ENCODE peak calls at places on chromosomes 11 and 22, in five cellular contexts. One of them, this sample, is unnamed.

GRCh38 chr11:13368041-13368446 is 90.5 kb downstream of the BMAL1 start:
- DNase-seq in esophagus squamous epithelium: no peak
- DNase-seq in mesothelial cell of epicardium: no peak
- DNase-seq in IMR-90: peak; percentile 55
- DNase-seq in kidney: no peak
- DNase-seq in this sample: no peak

GRCh38 chr11:14381968-14382367 is 23.0 kb upstream of the RRAS2 start:
- DNase-seq in IMR-90: no peak
- DNase-seq in esophagus squamous epithelium: no peak
- DNase-seq in mesothelial cell of epicardium: no peak
- DNase-seq in kidney: no peak
- DNase-seq in this sample: no peak

GRCh38 chr11:132054822-132055221 is 684.4 kb downstream of the NTM start:
- DNase-seq in esophagus squamous epithelium: no peak
- DNase-seq in IMR-90: peak; percentile 89
- DNase-seq in mesothelial cell of epicardium: no peak
- DNase-seq in kidney: no peak
- DNase-seq in this sample: no peak

GRCh38 chr11:12148466-12148865 is 38.1 kb downstream of the MICAL2 start:
- DNase-seq in IMR-90: no peak
- DNase-seq in kidney: no peak
- DNase-seq in mesothelial cell of epicardium: no peak
- DNase-seq in esophagus squamous epithelium: no peak
- DNase-seq in this sample: no peak

GRCh38 chr11:27945323-27945722 is 162.6 kb downstream of the KIF18A start:
- DNase-seq in esophagus squamous epithelium: no peak
- DNase-seq in mesothelial cell of epicardium: no peak
- DNase-seq in IMR-90: no peak
- DNase-seq in kidney: no peak
- DNase-seq in this sample: no peak

GRCh38 chr22:27984001-27984695 is 65.1 kb upstream of the PITPNB start:
- DNase-seq in IMR-90: no peak
- DNase-seq in esophagus squamous epithelium: no peak
- DNase-seq in mesothelial cell of epicardium: no peak
- DNase-seq in kidney: no peak
- DNase-seq in this sample: no peak

GRCh38 chr11:3000032-3000961 is 8.2 kb upstream of the NAP1L4 start:
- DNase-seq in mesothelial cell of epicardium: peak; percentile 56
- DNase-seq in kidney: peak; percentile 95
- DNase-seq in esophagus squamous epithelium: no peak
- DNase-seq in IMR-90: peak; percentile 60
- DNase-seq in this sample: peak; percentile 97

GRCh38 chr11:125082611-125083311 is 19.7 kb downstream of the SLC37A2 start:
- DNase-seq in esophagus squamous epithelium: no peak
- DNase-seq in IMR-90: peak; percentile 88
- DNase-seq in mesothelial cell of epicardium: no peak
- DNase-seq in kidney: no peak
- DNase-seq in this sample: no peak

GRCh38 chr22:39308614-39309363 is 10.6 kb downstream of the RPL3 start:
- DNase-seq in mesothelial cell of epicardium: no peak
- DNase-seq in IMR-90: peak; percentile 96
- DNase-seq in kidney: no peak
- DNase-seq in esophagus squamous epithelium: no peak
- DNase-seq in this sample: no peak

GRCh38 chr11:6594142-6594768 is 9.2 kb downstream of the RRP8 start:
- DNase-seq in mesothelial cell of epicardium: no peak
- DNase-seq in IMR-90: no peak
- DNase-seq in kidney: no peak
- DNase-seq in esophagus squamous epithelium: no peak
- DNase-seq in this sample: no peak

GRCh38 chr11:122690292-122690691 is 34.8 kb downstream of the UBASH3B start:
- DNase-seq in esophagus squamous epithelium: no peak
- DNase-seq in IMR-90: no peak
- DNase-seq in mesothelial cell of epicardium: no peak
- DNase-seq in kidney: no peak
- DNase-seq in this sample: no peak

GRCh38 chr11:12813371-12814225 is 139.4 kb downstream of the TEAD1 start:
- DNase-seq in mesothelial cell of epicardium: no peak
- DNase-seq in kidney: peak; percentile 73
- DNase-seq in IMR-90: peak; percentile 88
- DNase-seq in esophagus squamous epithelium: no peak
- DNase-seq in this sample: no peak

GRCh38 chr22:36386900-36387663 is 685 bp downstream of the MYH9 start:
- DNase-seq in esophagus squamous epithelium: no peak
- DNase-seq in IMR-90: no peak
- DNase-seq in kidney: peak; percentile 93
- DNase-seq in mesothelial cell of epicardium: peak; percentile 53
- DNase-seq in this sample: peak; percentile 12

GRCh38 chr11:74008373-74009229 is at the start of gene UCP3:
- DNase-seq in esophagus squamous epithelium: no peak
- DNase-seq in mesothelial cell of epicardium: no peak
- DNase-seq in kidney: no peak
- DNase-seq in IMR-90: no peak
- DNase-seq in this sample: no peak

GRCh38 chr11:66045177-66045639 is 3.8 kb downstream of the GAL3ST3 start:
- DNase-seq in esophagus squamous epithelium: no peak
- DNase-seq in kidney: peak; percentile 90
- DNase-seq in mesothelial cell of epicardium: peak; percentile 91
- DNase-seq in IMR-90: peak; percentile 70
- DNase-seq in this sample: peak; percentile 79

GRCh38 chr22:24434472-24435322 is 7.3 kb downstream of the ADORA2A start:
- DNase-seq in IMR-90: no peak
- DNase-seq in kidney: peak; percentile 87
- DNase-seq in esophagus squamous epithelium: peak; percentile 44
- DNase-seq in mesothelial cell of epicardium: no peak
- DNase-seq in this sample: peak; percentile 29

GRCh38 chr11:18368236-18368635 is 26.1 kb upstream of the LDHA start:
- DNase-seq in esophagus squamous epithelium: no peak
- DNase-seq in IMR-90: peak; percentile 69
- DNase-seq in mesothelial cell of epicardium: no peak
- DNase-seq in kidney: no peak
- DNase-seq in this sample: no peak

GRCh38 chr11:78221396-78222315 is 32.9 kb downstream of the USP35 start:
- DNase-seq in IMR-90: no peak
- DNase-seq in kidney: no peak
- DNase-seq in esophagus squamous epithelium: no peak
- DNase-seq in mesothelial cell of epicardium: no peak
- DNase-seq in this sample: no peak

GRCh38 chr11:92322225-92322624 is 97.6 kb downstream of the FAT3 start:
- DNase-seq in IMR-90: peak; percentile 42
- DNase-seq in mesothelial cell of epicardium: no peak
- DNase-seq in kidney: no peak
- DNase-seq in esophagus squamous epithelium: no peak
- DNase-seq in this sample: no peak

GRCh38 chr22:31102441-31103081 is 4.8 kb downstream of the SELENOM start:
- DNase-seq in IMR-90: peak; percentile 98
- DNase-seq in esophagus squamous epithelium: no peak
- DNase-seq in kidney: peak; percentile 91
- DNase-seq in mesothelial cell of epicardium: no peak
- DNase-seq in this sample: no peak

GRCh38 chr11:101456812-101457211 is 127.0 kb downstream of the TRPC6 start:
- DNase-seq in mesothelial cell of epicardium: no peak
- DNase-seq in IMR-90: peak; percentile 52
- DNase-seq in esophagus squamous epithelium: no peak
- DNase-seq in kidney: no peak
- DNase-seq in this sample: no peak

GRCh38 chr11:121194731-121195596 is 93.9 kb downstream of the TECTA start:
- DNase-seq in IMR-90: peak; percentile 64
- DNase-seq in esophagus squamous epithelium: no peak
- DNase-seq in mesothelial cell of epicardium: peak; percentile 58
- DNase-seq in kidney: no peak
- DNase-seq in this sample: peak; percentile 30
- TF ChIP-seq CTCF in IMR-90: peak; percentile 74
- TF ChIP-seq CTCF in esophagus squamous epithelium: peak; percentile 84
- TF ChIP-seq CTCF in mesothelial cell of epicardium: peak; percentile 99
- TF ChIP-seq CTCF in kidney: peak; percentile 77
- TF ChIP-seq CTCF in this sample: peak; percentile 90

DNA sequence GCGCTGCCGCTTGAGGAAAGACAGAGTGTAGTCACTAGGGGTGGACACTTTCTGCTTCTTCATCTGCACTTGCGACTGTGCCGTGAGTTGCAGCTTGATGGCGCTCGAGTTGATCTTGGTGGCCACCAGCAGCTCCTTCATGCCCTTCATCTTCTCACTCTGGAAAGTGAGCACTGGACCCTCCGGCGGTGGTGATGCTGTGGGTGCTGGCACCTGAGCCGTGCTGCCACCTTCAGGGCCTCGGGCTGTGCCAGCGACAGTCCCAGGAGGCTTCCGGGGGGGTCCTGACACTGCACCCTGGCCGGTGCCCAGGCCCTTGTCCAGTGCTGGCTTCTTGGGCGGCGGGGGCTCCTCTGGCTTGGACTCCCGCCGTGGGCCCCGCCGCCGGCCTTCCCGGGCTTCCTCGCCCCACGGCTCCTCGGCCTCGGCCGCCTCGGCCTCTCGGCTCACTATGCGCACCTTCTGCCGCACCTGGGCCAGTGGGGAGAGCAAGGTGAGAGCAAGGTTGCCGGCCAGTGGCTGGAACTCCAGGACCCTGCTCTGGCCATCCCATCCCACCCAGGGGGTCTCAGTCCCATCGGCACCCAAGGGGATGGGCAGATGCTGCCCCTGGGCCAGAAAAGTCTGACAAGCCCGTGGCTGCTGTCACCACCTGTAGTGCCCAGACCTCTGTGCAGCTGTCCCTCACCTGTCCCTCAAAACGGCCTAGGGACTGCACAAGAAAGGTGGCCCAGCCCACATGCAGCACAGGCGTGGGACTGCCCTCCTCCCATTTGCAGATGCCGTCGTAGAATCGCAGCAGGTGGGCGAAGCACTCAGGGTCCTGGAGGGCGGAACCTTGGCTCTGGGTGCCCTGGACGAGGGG is 1.6 kb upstream of the MAP4K2 start:
- DNase-seq in esophagus squamous epithelium: no peak
- DNase-seq in IMR-90: no peak
- DNase-seq in kidney: peak; percentile 79
- DNase-seq in mesothelial cell of epicardium: no peak
- DNase-seq in this sample: no peak
- TF ChIP-seq CTCF in esophagus squamous epithelium: no peak
- TF ChIP-seq CTCF in IMR-90: no peak
- TF ChIP-seq CTCF in kidney: no peak
- TF ChIP-seq CTCF in mesothelial cell of epicardium: no peak
- TF ChIP-seq CTCF in this sample: no peak

GRCh38 chr11:118790357-118791014 is 478 bp downstream of the DDX6 start:
- DNase-seq in kidney: peak; percentile 91
- DNase-seq in esophagus squamous epithelium: peak; percentile 31
- DNase-seq in IMR-90: peak; percentile 56
- DNase-seq in mesothelial cell of epicardium: no peak
- DNase-seq in this sample: peak; percentile 61
- TF ChIP-seq CTCF in kidney: peak; percentile 21
- TF ChIP-seq CTCF in esophagus squamous epithelium: peak; percentile 33
- TF ChIP-seq CTCF in IMR-90: peak; percentile 34
- TF ChIP-seq CTCF in mesothelial cell of epicardium: no peak
- TF ChIP-seq CTCF in this sample: peak; percentile 31

GRCh38 chr11:75768112-75768908 is at the start of gene DGAT2:
- DNase-seq in kidney: peak; percentile 87
- DNase-seq in mesothelial cell of epicardium: peak; percentile 78
- DNase-seq in IMR-90: peak; percentile 42
- DNase-seq in esophagus squamous epithelium: no peak
- DNase-seq in this sample: peak; percentile 66
- TF ChIP-seq CTCF in kidney: no peak
- TF ChIP-seq CTCF in mesothelial cell of epicardium: no peak
- TF ChIP-seq CTCF in IMR-90: peak; percentile 17
- TF ChIP-seq CTCF in esophagus squamous epithelium: peak; percentile 8
- TF ChIP-seq CTCF in this sample: peak; percentile 21